ENCODE peak calls at places on chromosome 16, in eight cellular contexts. E is CD8-positive, alpha-beta T cell; B is RCC 7860; A is neural crest cell; O is lower leg skin; N is T-helper 2 cell; M is AG10803; T is right lobe of liver. J is an unnamed sample.

GRCh38 chr16:80775450-80775849 is 28.9 kb downstream of the CDYL2 start:
- DNase-seq in B (no peak), A (no peak), O (no peak), T (no peak), N (no peak), M (no peak), E (no peak), J (no peak)

GRCh38 chr16:71360378-71360777 is 1.9 kb downstream of the CALB2 start:
- DNase-seq in B (peak; percentile 84), T (no peak), N (no peak), E (no peak), M (peak; percentile 96), A (no peak), O (no peak), J (peak; percentile 85)

GRCh38 chr16:90008708-90009145 is 10.5 kb downstream of the DBNDD1 start:
- DNase-seq in A (no peak), E (peak; percentile 37), B (no peak), N (peak; percentile 57), M (no peak), O (no peak), T (no peak), J (no peak)

GRCh38 chr16:69309316-69309715 is 1.8 kb upstream of the VPS4A start:
- DNase-seq in A (no peak), T (peak; percentile 46), O (no peak), M (no peak), E (no peak), N (no peak), B (no peak), J (no peak)

GRCh38 chr16:29840240-29840639 is 20.0 kb downstream of the MVP start:
- DNase-seq in E (no peak), M (no peak), T (no peak), N (no peak), B (no peak), A (no peak), O (no peak), J (no peak)

GRCh38 chr16:88914750-88915368 is 48.4 kb upstream of the PABPN1L start:
- DNase-seq in N (no peak), B (no peak), M (peak; percentile 88), A (no peak), O (no peak), T (no peak), E (no peak), J (no peak)

GRCh38 chr16:9318764-9319163 is 227.3 kb downstream of the HAPSTR1 start:
- DNase-seq in T (no peak), B (no peak), M (no peak), N (no peak), O (no peak), A (no peak), E (no peak), J (no peak)

GRCh38 chr16:88020513-88020885 is 69.3 kb downstream of the BANP start:
- DNase-seq in N (no peak), A (no peak), O (no peak), M (no peak), T (no peak), E (no peak), B (no peak), J (no peak)

GRCh38 chr16:66677179-66677578 is 19.4 kb downstream of the CMTM4 start:
- DNase-seq in A (no peak), M (no peak), T (no peak), B (no peak), E (no peak), O (no peak), N (no peak), J (no peak)

GRCh38 chr16:78515421-78515820 is 416.0 kb downstream of the WWOX start:
- DNase-seq in T (no peak), O (no peak), M (no peak), E (no peak), A (no peak), N (no peak), B (no peak), J (no peak)

GRCh38 chr16:85916141-85916890 is 17.4 kb downstream of the IRF8 start:
- DNase-seq in A (no peak), N (no peak), B (peak; percentile 16), O (no peak), M (no peak), T (peak; percentile 93), E (no peak), J (peak; percentile 40)

GRCh38 chr16:67883146-67883871 is 1.4 kb upstream of the NRN1L start:
- DNase-seq in M (peak; percentile 41), O (no peak), A (no peak), T (no peak), E (no peak), N (no peak), B (peak; percentile 12), J (no peak)

GRCh38 chr16:85522517-85522841 is 90.6 kb upstream of the GSE1 start:
- DNase-seq in B (no peak), M (no peak), T (no peak), O (no peak), N (no peak), A (no peak), E (no peak), J (no peak)

GRCh38 chr16:2482181-2483107 is 7.5 kb downstream of the TBC1D24 start:
- DNase-seq in M (peak; percentile 82), N (no peak), E (no peak), O (no peak), T (no peak), A (no peak), B (no peak), J (no peak)

GRCh38 chr16:77894054-77894632 is 105.8 kb downstream of the VAT1L start:
- DNase-seq in B (no peak), A (no peak), M (no peak), O (no peak), T (no peak), N (no peak), E (no peak), J (no peak)

GRCh38 chr16:57382535-57383275 is 10.4 kb downstream of the CX3CL1 start:
- DNase-seq in E (no peak), B (no peak), A (no peak), O (no peak), T (no peak), M (no peak), N (no peak), J (no peak)